ENCODE peak calls at places on chromosomes 13 and 19, in ten cellular contexts. U, M, J, C, Y, F, E, S, X and O are unnamed samples.

GRCh38 chr19:45402469-45403070 is 2.3 kb downstream of the PPP1R13L start:
- DNase-seq in F (no peak), J (no peak), E (peak), X (no peak), C (no peak), Y (no peak), S (no peak), M (peak), U (no peak), O (peak)

GRCh38 chr13:18996627-18997051 is 185.0 kb downstream of the TUBA3C start:
- DNase-seq in M (no peak), J (no peak), F (no peak), E (no peak), S (no peak), C (no peak), U (no peak), X (no peak), Y (no peak), O (no peak)

GRCh38 chr19:3576696-3577443 is 4.1 kb downstream of the HMG20B start:
- DNase-seq in J (no peak), Y (no peak), U (no peak), F (no peak), M (no peak), X (no peak), S (peak), E (peak), C (peak), O (no peak)

GRCh38 chr19:47507031-47507430 is 7.8 kb downstream of the NAPA start:
- DNase-seq in C (no peak), S (no peak), Y (no peak), X (no peak), J (no peak), E (no peak), F (no peak), U (no peak), M (no peak), O (no peak)

GRCh38 chr19:53101518-53101917 is 1.7 kb downstream of the ZNF160 start:
- DNase-seq in X (no peak), U (no peak), M (peak), F (no peak), Y (no peak), E (peak), S (no peak), J (no peak), C (no peak), O (no peak)

GRCh38 chr13:50676602-50677001 is 166.9 kb downstream of the DLEU7 start:
- DNase-seq in U (no peak), Y (no peak), J (no peak), M (peak), C (no peak), X (no peak), F (no peak), E (no peak), S (no peak), O (no peak)

GRCh38 chr19:58397533-58398037 is 2.1 kb downstream of the RNF225 start:
- DNase-seq in F (no peak), S (no peak), X (no peak), J (no peak), M (no peak), C (no peak), Y (no peak), U (no peak), E (no peak), O (no peak)

GRCh38 chr13:77113496-77113895 is 86.5 kb upstream of the FBXL3 start:
- DNase-seq in M (no peak), X (no peak), F (no peak), Y (no peak), U (no peak), E (peak), J (no peak), C (no peak), S (no peak), O (no peak)

GRCh38 chr13:81133066-81133465 is 792.1 kb upstream of the SPRY2 start:
- DNase-seq in U (no peak), M (peak), S (no peak), Y (no peak), J (no peak), X (no peak), E (no peak), F (no peak), C (no peak), O (peak)

GRCh38 chr13:86108334-86108733 is 309.1 kb upstream of the SLITRK6 start:
- DNase-seq in U (no peak), S (no peak), Y (no peak), J (no peak), E (no peak), M (no peak), F (no peak), X (no peak), C (no peak), O (no peak)

GRCh38 chr13:42152495-42152894 is 104.0 kb downstream of the DGKH start:
- DNase-seq in S (no peak), J (no peak), M (no peak), U (no peak), X (no peak), C (no peak), Y (no peak), F (no peak), E (no peak), O (no peak)

GRCh38 chr19:10283301-10283733 is 3.4 kb upstream of the ICAM4 start:
- DNase-seq in S (no peak), F (no peak), E (no peak), C (no peak), J (no peak), X (no peak), M (no peak), U (no peak), Y (no peak), O (no peak)

GRCh38 chr13:81048026-81048461 is 707.1 kb upstream of the SPRY2 start:
- DNase-seq in C (no peak), M (no peak), E (no peak), U (peak), Y (no peak), S (no peak), J (no peak), F (no peak), X (no peak), O (no peak)

GRCh38 chr19:47309608-47310007 is at the start of gene C5AR1:
- DNase-seq in C (no peak), S (no peak), E (no peak), F (no peak), J (no peak), U (no peak), X (no peak), M (no peak), Y (no peak), O (no peak)

GRCh38 chr13:62320129-62320724 is 904.6 kb upstream of the PCDH20 start:
- DNase-seq in U (peak), X (no peak), S (peak), J (no peak), F (no peak), C (no peak), Y (no peak), E (peak), M (peak), O (peak)

GRCh38 chr19:29545866-29546582 is 20.2 kb downstream of the VSTM2B start:
- DNase-seq in Y (no peak), J (no peak), F (no peak), M (no peak), U (no peak), S (no peak), X (no peak), C (peak), E (no peak), O (no peak)

GRCh38 chr13:112733112-112733511 is 43.3 kb downstream of the ATP11A start:
- DNase-seq in U (no peak), Y (no peak), X (no peak), J (no peak), F (no peak), E (peak), S (no peak), C (no peak), M (no peak), O (no peak)

GRCh38 chr13:30375436-30375835 is 46.9 kb upstream of the UBE2L5 start:
- DNase-seq in U (no peak), S (no peak), C (no peak), Y (no peak), J (no peak), E (no peak), F (no peak), M (no peak), X (no peak), O (no peak)

GRCh38 chr19:7348587-7349230 is at the start of gene ARHGEF18:
- DNase-seq in U (peak), X (no peak), S (no peak), J (no peak), F (peak), M (no peak), E (no peak), C (no peak), Y (no peak), O (no peak)

GRCh38 chr19:7200739-7201138 is 93.5 kb downstream of the INSR start:
- DNase-seq in C (no peak), M (no peak), J (no peak), E (no peak), S (no peak), U (no peak), Y (no peak), X (no peak), F (no peak), O (no peak)

GRCh38 chr13:20254076-20254475 is 22.0 kb upstream of the GJB6 start:
- DNase-seq in Y (no peak), E (no peak), S (no peak), X (no peak), F (no peak), U (no peak), M (no peak), J (no peak), C (no peak), O (no peak)

GRCh38 chr19:55545443-55545842 is at the start of gene SBK3:
- DNase-seq in E (no peak), J (no peak), M (no peak), Y (no peak), S (no peak), F (no peak), C (no peak), U (no peak), X (no peak), O (no peak)

GRCh38 chr19:27673986-27674385 is 1539.0 kb downstream of the UQCRFS1 start:
- DNase-seq in E (no peak), U (no peak), S (no peak), J (no peak), X (peak), Y (no peak), F (no peak), C (no peak), M (no peak), O (no peak)

GRCh38 chr19:46601318-46602224 is at the start of gene CALM3:
- DNase-seq in X (no peak), J (no peak), E (peak), F (no peak), Y (no peak), C (no peak), U (no peak), M (no peak), S (no peak), O (no peak)

GRCh38 chr13:76887070-76887563 is 912 bp upstream of the KCTD12 start:
- DNase-seq in U (no peak), M (no peak), X (no peak), F (no peak), E (peak), Y (no peak), S (no peak), J (no peak), C (peak), O (no peak)

GRCh38 chr19:29211562-29212416 is 1.2 kb downstream of the UQCRFS1 start:
- DNase-seq in E (peak), S (peak), Y (no peak), U (no peak), X (no peak), J (no peak), F (peak), M (peak), C (no peak), O (peak)

GRCh38 chr13:50208826-50209335 is 193.6 kb downstream of the KCNRG start:
- DNase-seq in E (peak), C (peak), Y (no peak), X (no peak), F (no peak), J (no peak), M (peak), S (peak), U (no peak), O (no peak)

GRCh38 chr13:98206946-98207345 is 29.9 kb upstream of the RNF113B start:
- DNase-seq in U (no peak), C (no peak), M (peak), Y (no peak), X (no peak), S (no peak), E (no peak), J (no peak), F (no peak), O (no peak)

GRCh38 chr13:80082396-80083096 is 258.4 kb downstream of the SPRY2 start:
- DNase-seq in J (no peak), X (no peak), S (no peak), E (no peak), Y (no peak), M (peak), C (no peak), U (no peak), F (no peak), O (no peak)

GRCh38 chr13:97134364-97135095 is 87.6 kb upstream of the MBNL2 start:
- DNase-seq in M (peak), C (no peak), E (no peak), Y (no peak), F (no peak), U (no peak), X (no peak), S (no peak), J (no peak), O (no peak)

GRCh38 chr13:79463604-79464003 is 17.4 kb upstream of the NDFIP2 start:
- DNase-seq in U (no peak), F (no peak), X (no peak), M (no peak), E (no peak), C (no peak), S (no peak), J (no peak), Y (no peak), O (no peak)

GRCh38 chr13:87907202-87907601 is 236.0 kb downstream of the SLITRK5 start:
- DNase-seq in J (no peak), U (no peak), S (no peak), M (no peak), X (no peak), E (no peak), Y (no peak), C (no peak), F (no peak), O (no peak)

GRCh38 chr13:25625361-25625760 is 253.6 kb downstream of the ATP8A2 start:
- DNase-seq in J (no peak), F (no peak), U (no peak), M (no peak), E (no peak), S (no peak), Y (no peak), X (no peak), C (no peak), O (no peak)

GRCh38 chr13:90792335-90792734 is 555.2 kb upstream of the MIR17HG start:
- DNase-seq in C (no peak), S (no peak), F (no peak), J (no peak), U (no peak), Y (no peak), E (no peak), X (no peak), M (no peak), O (peak)

GRCh38 chr13:43326100-43326499 is 302.7 kb downstream of the DNAJC15 start:
- DNase-seq in E (no peak), J (no peak), F (no peak), Y (no peak), S (no peak), C (no peak), M (no peak), X (no peak), U (no peak), O (no peak)

GRCh38 chr13:23928985-23929384 is 31.7 kb upstream of the C1QTNF9B start:
- DNase-seq in M (peak), S (peak), J (no peak), C (no peak), F (no peak), X (no peak), U (no peak), Y (no peak), E (no peak), O (peak)

GRCh38 chr13:40496035-40496810 is 170.2 kb downstream of the FOXO1 start:
- DNase-seq in F (no peak), M (no peak), J (no peak), U (no peak), E (no peak), C (no peak), X (no peak), S (no peak), Y (no peak), O (no peak)

GRCh38 chr13:27117158-27117557 is 54.5 kb downstream of the USP12 start:
- DNase-seq in U (no peak), E (no peak), X (no peak), S (no peak), Y (no peak), J (no peak), F (no peak), M (no peak), C (no peak), O (no peak)

GRCh38 chr19:43504426-43505185 is at the start of gene PHLDB3:
- DNase-seq in Y (no peak), X (no peak), F (peak), E (peak), C (no peak), U (no peak), S (no peak), M (no peak), J (no peak), O (no peak)

DNA sequence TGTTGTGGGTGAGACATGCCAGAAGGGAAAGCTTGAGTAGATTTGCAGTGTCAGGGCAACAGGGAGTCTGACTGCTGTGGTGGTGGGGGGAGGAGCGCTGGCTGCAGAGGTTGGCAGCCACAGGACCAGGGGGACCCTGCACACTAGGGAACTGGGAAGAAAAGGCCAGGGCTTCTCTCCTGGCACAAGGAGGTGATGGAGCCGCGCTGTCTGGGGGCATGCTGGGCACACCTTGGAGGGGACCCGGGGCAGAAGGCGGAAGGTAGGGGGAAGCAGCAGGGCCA is 13.9 kb upstream of the EPHX3 start:
- DNase-seq in Y (no peak), C (no peak), X (no peak), U (no peak), S (no peak), M (no peak), F (no peak), E (no peak), J (no peak), O (no peak)
- H3K27ac ChIP-seq in Y (no peak), C (peak), X (peak), U (no peak), S (no peak), M (no peak), F (no peak), E (no peak), J (peak), O (peak)

GRCh38 chr19:51138549-51138979 is 3.5 kb upstream of the SIGLEC7 start:
- DNase-seq in C (no peak), F (no peak), M (no peak), E (no peak), J (no peak), U (no peak), S (no peak), X (no peak), Y (no peak), O (no peak)

GRCh38 chr19:51142119-51142518 is at the start of gene SIGLEC7:
- DNase-seq in Y (no peak), X (no peak), C (no peak), S (no peak), J (no peak), U (no peak), E (no peak), M (no peak), F (no peak), O (no peak)

GRCh38 chr19:51139299-51140018 is 2.6 kb upstream of the SIGLEC7 start:
- DNase-seq in X (no peak), J (no peak), M (no peak), S (no peak), E (no peak), Y (no peak), C (no peak), U (no peak), F (no peak), O (no peak)

GRCh38 chr19:51141181-51141580 is 920 bp upstream of the SIGLEC7 start:
- DNase-seq in M (no peak), J (no peak), U (no peak), X (no peak), E (no peak), F (no peak), S (no peak), Y (no peak), C (no peak), O (no peak)

GRCh38 chr19:51140441-51140840 is 1.7 kb upstream of the SIGLEC7 start:
- DNase-seq in E (peak), J (no peak), Y (no peak), X (no peak), M (no peak), S (no peak), F (no peak), C (no peak), U (no peak), O (no peak)
- TF ChIP-seq CTCF in E (no peak), J (no peak), Y (no peak), X (no peak), M (no peak), S (no peak), F (no peak), C (no peak), U (no peak), O (no peak)

GRCh38 chr13:108322206-108322824 is 52.8 kb downstream of the TNFSF13B start:
- DNase-seq in J (no peak), E (peak), X (no peak), M (peak), C (no peak), S (peak), U (peak), Y (no peak), F (no peak), O (peak)

GRCh38 chr13:108326318-108326717 is 56.8 kb downstream of the TNFSF13B start:
- DNase-seq in C (no peak), F (no peak), S (peak), X (no peak), E (peak), J (no peak), U (peak), M (no peak), Y (no peak), O (no peak)

GRCh38 chr13:108328848-108329247 is 59.3 kb downstream of the TNFSF13B start:
- DNase-seq in F (no peak), C (no peak), S (no peak), M (no peak), U (no peak), J (no peak), X (no peak), Y (no peak), E (no peak), O (no peak)

GRCh38 chr13:108325863-108326262 is 56.3 kb downstream of the TNFSF13B start:
- DNase-seq in S (no peak), C (no peak), X (no peak), M (no peak), E (no peak), Y (no peak), U (no peak), J (no peak), F (no peak), O (no peak)
- H3K27ac ChIP-seq in S (no peak), C (no peak), X (no peak), M (no peak), E (no peak), Y (no peak), U (no peak), J (no peak), F (no peak), O (no peak)

DNA sequence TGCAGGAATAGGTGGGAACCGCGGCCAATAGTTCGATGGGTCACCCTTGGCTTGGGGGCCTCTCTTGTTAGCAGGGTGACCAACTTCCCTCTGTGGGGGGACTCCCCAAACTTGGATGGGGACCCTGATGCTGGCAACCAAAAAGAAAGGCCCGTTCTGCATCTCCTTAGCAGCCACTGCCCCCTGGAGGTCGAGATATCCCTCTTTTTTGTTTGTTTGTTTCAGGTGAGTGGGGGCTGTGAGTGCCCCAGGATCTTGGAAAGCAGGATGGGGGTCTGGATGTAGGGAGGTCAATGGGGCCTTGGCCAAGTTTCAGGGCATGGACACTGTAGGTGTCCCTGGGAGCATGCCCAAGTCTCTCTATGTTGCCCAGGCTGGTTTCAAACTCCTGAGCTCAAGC is 7.7 kb upstream of the CRTC1 start:
- DNase-seq in Y (no peak), X (no peak), C (no peak), E (peak), M (no peak), S (peak), U (no peak), J (no peak), F (no peak), O (no peak)
- TF ChIP-seq CTCF in Y (no peak), X (no peak), C (peak), E (peak), M (peak), S (peak), U (peak), J (peak), F (no peak), O (no peak)

DNA sequence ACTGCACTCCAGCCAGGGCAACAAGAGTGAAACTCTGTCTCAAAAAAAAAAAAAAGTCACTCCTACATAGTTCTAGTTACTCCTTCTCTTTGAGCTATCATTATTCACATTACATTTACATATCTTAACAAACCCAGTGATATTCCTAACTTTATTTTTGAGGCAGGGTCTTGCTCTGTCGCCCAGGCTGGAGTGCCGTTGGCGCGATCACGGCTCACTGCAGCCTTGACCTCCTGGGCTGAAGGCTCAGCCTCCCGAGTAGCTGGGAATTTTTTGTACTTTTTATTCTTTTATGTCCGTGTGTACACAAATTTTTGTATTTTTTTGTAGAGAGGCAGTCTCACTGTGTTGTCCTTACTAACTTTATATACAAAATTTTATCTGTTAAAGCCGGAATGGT is 587 bp upstream of the RPS15 start:
- DNase-seq in J (no peak), S (no peak), X (no peak), F (no peak), Y (no peak), E (no peak), M (no peak), U (no peak), C (no peak), O (no peak)
- H3K27ac ChIP-seq in J (no peak), S (peak), X (no peak), F (no peak), Y (no peak), E (no peak), M (peak), U (no peak), C (no peak), O (peak)